ENCODE peak calls at places on chromosome 10, in six cellular contexts. M, J, O, T, B and Y are unnamed samples.

GRCh38 chr10:110613996-110614495 is 30.1 kb upstream of the RBM20 start:
- DNase-seq in B (no peak), J (no peak), M (no peak), O (no peak), T (no peak), Y (no peak)

GRCh38 chr10:3776796-3777571 is 8.0 kb downstream of the KLF6 start:
- DNase-seq in T (no peak), O (peak), M (peak), J (peak), B (no peak), Y (peak)

GRCh38 chr10:37856881-37857286 is 526 bp downstream of the ZNF248 start:
- DNase-seq in J (no peak), T (no peak), M (no peak), B (no peak), O (peak), Y (no peak)

GRCh38 chr10:119301397-119301796 is 94.0 kb downstream of the GRK5 start:
- DNase-seq in B (no peak), M (peak), T (no peak), O (peak), J (no peak), Y (peak)

GRCh38 chr10:32005050-32005449 is 51.2 kb downstream of the KIF5B start:
- DNase-seq in M (peak), J (peak), B (peak), O (peak), T (no peak), Y (peak)

GRCh38 chr10:127474501-127474900 is 74.6 kb upstream of the NPS start:
- DNase-seq in T (no peak), O (no peak), M (no peak), B (no peak), J (no peak), Y (no peak)

GRCh38 chr10:99370993-99371392 is 41.8 kb downstream of the CNNM1 start:
- DNase-seq in T (peak), O (peak), B (no peak), M (peak), J (no peak), Y (peak)

GRCh38 chr10:58457761-58458616 is 54.7 kb upstream of the BICC1 start:
- DNase-seq in B (no peak), M (peak), T (no peak), O (no peak), J (no peak), Y (peak)

GRCh38 chr10:54837479-54837878 is 36.4 kb upstream of the PCDH15 start:
- DNase-seq in O (no peak), M (no peak), J (no peak), T (no peak), B (no peak), Y (no peak)

GRCh38 chr10:114631678-114632417 is 26.2 kb downstream of the ABLIM1 start:
- DNase-seq in J (peak), O (peak), B (peak), M (no peak), T (peak), Y (peak)
- H2AFZ ChIP-seq in J (no peak), O (peak), B (peak), M (peak), T (peak), Y (peak)

GRCh38 chr10:14556285-14556956 is 218.3 kb downstream of the FAM107B start:
- DNase-seq in M (peak), T (no peak), J (peak), O (peak), B (no peak), Y (no peak)
- H3K9ac ChIP-seq in M (no peak), T (peak), J (peak), O (no peak), B (no peak), Y (no peak)

DNA sequence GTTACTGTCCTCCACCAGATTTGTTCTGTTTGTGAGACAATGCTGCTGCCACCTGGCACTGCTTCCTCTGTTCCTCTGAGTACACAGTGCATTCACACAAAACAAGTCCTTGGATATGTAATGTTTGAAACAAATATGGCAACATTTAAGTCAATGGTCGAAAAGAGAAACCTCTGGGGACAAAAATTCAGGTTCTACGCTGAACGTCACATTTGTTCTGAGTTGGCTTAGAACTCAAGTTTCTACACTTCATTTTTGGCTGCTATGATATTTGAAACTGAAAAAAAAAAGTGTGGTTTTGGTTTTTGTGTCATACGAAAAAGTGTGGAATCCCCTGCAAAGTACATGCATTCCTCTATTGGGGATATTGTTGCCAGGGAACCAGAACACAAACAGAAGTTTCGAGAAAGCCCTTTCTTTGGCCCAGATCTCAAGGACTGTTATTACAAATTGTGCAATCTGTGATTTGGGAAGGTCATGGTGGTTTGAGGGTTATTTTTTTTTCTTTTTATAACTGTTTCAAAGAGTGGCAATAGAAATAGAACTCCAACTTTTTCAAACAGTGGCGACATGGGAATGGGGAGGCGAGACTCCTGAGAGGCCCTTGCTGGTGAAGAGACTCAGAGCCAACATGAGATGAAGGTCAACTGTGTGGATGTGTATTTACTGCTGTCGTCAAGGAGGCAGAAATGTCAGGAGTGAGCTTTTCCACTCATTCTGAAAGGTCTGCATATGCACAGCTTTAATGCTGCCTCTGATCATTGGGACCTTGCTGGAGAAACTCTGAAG is 127.5 kb downstream of the CUBN start:
- DNase-seq in T (no peak), O (peak), J (no peak), M (peak), B (no peak), Y (peak)
- H2BK120ac ChIP-seq in T (no peak), O (no peak), J (no peak), M (peak), B (no peak), Y (no peak)

GRCh38 chr10:104333728-104334373 is 4.4 kb downstream of the ITPRIP start:
- DNase-seq in J (no peak), O (no peak), B (peak), M (no peak), T (no peak), Y (no peak)

GRCh38 chr10:104331208-104331838 is 6.9 kb downstream of the ITPRIP start:
- DNase-seq in J (peak), T (no peak), M (peak), O (peak), B (no peak), Y (peak)

GRCh38 chr10:104334561-104334960 is 3.7 kb downstream of the ITPRIP start:
- DNase-seq in J (no peak), B (peak), T (no peak), O (no peak), M (no peak), Y (no peak)

GRCh38 chr10:104332243-104333036 is 5.8 kb downstream of the ITPRIP start:
- DNase-seq in J (no peak), M (no peak), O (peak), B (no peak), T (no peak), Y (no peak)

DNA sequence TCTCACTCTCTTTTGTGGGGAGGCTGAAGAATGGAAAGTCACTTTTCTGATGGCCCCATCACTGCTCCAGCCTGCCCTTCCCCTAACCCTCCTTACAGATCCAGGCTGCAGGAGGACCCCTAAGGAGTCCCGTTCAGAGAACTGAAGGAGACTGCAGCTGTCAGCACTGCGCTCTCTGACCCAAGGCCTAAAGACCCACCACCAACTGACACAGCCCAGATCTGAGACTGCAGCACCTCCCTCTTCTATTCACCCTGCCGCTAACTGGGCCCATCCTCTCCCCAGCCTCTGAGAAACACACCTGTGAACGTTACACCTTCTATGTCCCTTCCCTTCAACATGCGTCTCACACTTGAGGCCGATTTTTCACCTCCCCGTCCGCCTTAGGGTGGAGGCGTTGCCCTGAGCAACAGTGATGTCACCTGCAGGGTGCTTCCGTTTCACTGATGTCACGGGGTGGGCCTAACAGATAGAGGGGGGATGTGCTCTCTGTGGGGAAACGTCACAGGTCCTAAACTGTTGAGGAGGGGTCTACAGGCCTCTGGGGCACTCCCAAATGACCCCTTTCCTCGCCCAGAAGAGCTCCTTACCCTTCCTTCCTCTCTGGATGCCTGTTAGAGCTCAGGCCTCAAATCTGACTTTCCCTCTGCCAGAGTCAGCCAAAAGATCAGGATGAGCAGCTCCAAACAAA is 5.1 kb downstream of the ITPRIP start:
- DNase-seq in T (no peak), M (no peak), J (no peak), O (peak), B (no peak), Y (no peak)
- H2AFZ ChIP-seq in T (no peak), M (no peak), J (no peak), O (no peak), B (no peak), Y (no peak)

GRCh38 chr10:96235326-96236089 is 35.9 kb downstream of the BLNK start:
- DNase-seq in M (no peak), T (no peak), B (no peak), O (no peak), J (no peak), Y (no peak)

GRCh38 chr10:96236090-96236478 is 35.3 kb downstream of the BLNK start:
- DNase-seq in O (peak), M (no peak), T (no peak), B (no peak), J (no peak), Y (no peak)

GRCh38 chr10:96230527-96230926 is 40.8 kb downstream of the BLNK start:
- DNase-seq in J (no peak), O (no peak), T (no peak), M (no peak), B (no peak), Y (no peak)

GRCh38 chr10:96236876-96237275 is 34.5 kb downstream of the BLNK start:
- DNase-seq in T (no peak), J (no peak), M (no peak), O (peak), B (no peak), Y (no peak)

DNA sequence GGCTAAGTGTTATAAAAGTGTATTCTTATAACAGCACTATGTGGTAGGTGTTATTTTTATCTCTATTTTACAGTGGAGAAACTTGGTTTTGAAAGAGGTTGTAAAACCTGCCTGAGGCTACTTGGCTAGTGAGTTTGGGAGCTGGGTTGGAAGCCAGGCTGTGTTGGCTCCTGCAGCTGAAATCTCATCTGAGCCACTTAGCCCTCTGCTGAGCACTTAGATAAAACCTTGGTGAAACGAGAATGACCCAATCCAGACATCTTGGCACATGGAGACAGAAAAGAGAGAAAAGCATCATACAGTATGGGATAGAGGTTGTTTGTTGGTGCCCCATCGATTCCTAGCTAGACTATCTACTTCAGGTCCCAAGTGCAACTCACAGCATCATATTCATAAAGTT is 37.4 kb downstream of the BLNK start:
- DNase-seq in O (no peak), J (no peak), M (no peak), B (no peak), T (no peak), Y (no peak)
- H3K9ac ChIP-seq in O (no peak), J (no peak), M (no peak), B (no peak), T (no peak), Y (no peak)

GRCh38 chr10:113085776-113086175 is 135.7 kb downstream of the TCF7L2 start:
- DNase-seq in T (no peak), M (no peak), B (no peak), O (peak), J (no peak), Y (no peak)

GRCh38 chr10:113087082-113088029 is 137.3 kb downstream of the TCF7L2 start:
- DNase-seq in T (no peak), J (peak), M (peak), B (no peak), O (peak), Y (peak)

GRCh38 chr10:113084031-113084430 is 134.0 kb downstream of the TCF7L2 start:
- DNase-seq in B (no peak), T (no peak), M (peak), J (no peak), O (no peak), Y (peak)

GRCh38 chr10:113088194-113088593 is 138.1 kb downstream of the TCF7L2 start:
- DNase-seq in O (no peak), M (no peak), J (no peak), T (no peak), B (no peak), Y (no peak)

DNA sequence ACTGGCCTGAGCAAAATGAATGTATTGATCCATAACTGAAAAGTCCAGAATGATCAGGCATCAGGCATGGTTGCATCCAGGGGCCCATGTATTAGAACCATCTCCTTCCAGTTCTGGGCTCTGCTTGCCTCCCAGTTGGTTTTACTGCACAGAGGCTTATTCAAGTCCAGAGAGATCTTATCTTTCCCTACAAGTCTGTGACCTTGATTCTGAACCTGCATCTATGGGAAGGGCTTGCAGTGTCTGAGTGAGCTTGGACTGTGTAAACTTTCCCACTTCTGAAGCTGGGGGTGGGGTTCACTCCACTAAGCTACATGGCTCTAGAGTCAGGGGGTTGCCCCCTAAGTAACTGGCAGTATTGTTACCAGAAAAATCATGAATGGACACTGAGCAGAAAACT is 136.2 kb downstream of the TCF7L2 start:
- DNase-seq in O (no peak), J (no peak), M (no peak), B (no peak), T (no peak), Y (peak)
- H2BK120ac ChIP-seq in O (no peak), J (no peak), M (peak), B (no peak), T (no peak), Y (peak)

DNA sequence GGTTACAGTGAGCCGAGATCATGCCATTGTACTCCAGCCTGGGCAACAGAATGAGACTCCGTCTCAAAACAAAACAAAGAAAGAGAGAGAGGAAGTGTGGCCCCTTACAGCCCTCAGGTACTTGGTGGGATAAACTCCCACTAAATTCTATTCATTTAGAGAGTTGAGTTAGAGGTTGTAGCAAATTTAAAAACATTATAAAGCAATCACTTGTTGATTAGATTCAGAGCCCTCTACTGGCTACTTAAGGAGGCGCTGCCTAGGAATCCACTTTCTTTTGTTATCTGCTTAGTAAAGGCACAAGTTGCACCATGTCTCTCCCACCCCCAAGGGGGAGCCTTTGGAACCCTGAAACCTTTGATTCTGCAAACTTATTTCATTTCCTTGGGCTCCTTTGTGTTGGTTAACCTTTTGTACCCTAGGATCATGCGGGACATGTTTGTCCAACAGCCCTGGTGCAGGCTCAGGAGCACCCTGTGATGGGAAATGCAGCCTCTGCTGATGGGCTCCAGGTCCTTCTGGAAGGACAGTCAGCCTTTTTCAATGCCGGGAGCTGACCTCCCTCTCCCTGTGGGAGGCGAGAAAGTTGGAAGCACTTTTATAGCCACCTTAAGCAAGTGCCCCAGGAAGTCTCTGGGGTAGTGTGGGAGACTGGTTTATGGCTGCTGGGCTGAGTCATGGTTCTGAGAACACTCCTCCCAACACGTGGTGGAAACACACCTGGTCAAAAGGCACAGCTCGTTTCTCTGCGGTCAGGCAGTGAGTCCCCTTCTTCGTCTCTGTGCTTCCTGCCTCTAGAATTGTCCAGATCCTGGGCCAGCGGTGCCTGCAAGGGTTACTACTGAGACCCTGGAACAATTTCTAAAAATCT is 2.3 kb downstream of the HKDC1 start:
- DNase-seq in B (peak), T (peak), J (peak), O (peak), M (peak), Y (peak)
- H2AFZ ChIP-seq in B (peak), T (peak), J (peak), O (peak), M (peak), Y (peak)